ENCODE peak calls at places on chromosome 21, in four cellular contexts. K is stomach, F is ovary, J is tibial nerve. U is an unnamed sample.

GRCh38 chr21:27108228-27108627 is 141.3 kb upstream of the ADAMTS5 start:
- DNase-seq in K (no peak), J (no peak), F (no peak), U (no peak)

GRCh38 chr21:17462276-17462981 is 50.4 kb upstream of the CXADR start:
- DNase-seq in F (no peak), K (peak), J (no peak), U (no peak)

GRCh38 chr21:41664881-41665765 is 101.7 kb downstream of the RIPK4 start:
- DNase-seq in F (no peak), K (no peak), J (peak), U (no peak)

GRCh38 chr21:45892156-45892919 is 89.2 kb upstream of the COL6A1 start:
- DNase-seq in J (no peak), K (no peak), F (no peak), U (no peak)

GRCh38 chr21:45985471-45986315 is 4.1 kb downstream of the COL6A1 start:
- DNase-seq in F (peak), J (no peak), K (no peak), U (peak)

GRCh38 chr21:27418338-27418737 is 451.4 kb upstream of the ADAMTS5 start:
- DNase-seq in J (no peak), F (no peak), K (no peak), U (no peak)

GRCh38 chr21:27157097-27157496 is 190.2 kb upstream of the ADAMTS5 start:
- DNase-seq in J (no peak), F (no peak), K (no peak), U (no peak)

GRCh38 chr21:45724345-45724961 is 80.9 kb downstream of the PCBP3 start:
- DNase-seq in F (no peak), K (no peak), J (no peak), U (peak)

GRCh38 chr21:44428281-44428942 is 26.9 kb upstream of the LRRC3 start:
- DNase-seq in F (no peak), J (no peak), K (peak), U (no peak)

GRCh38 chr21:38042246-38042645 is 126.0 kb upstream of the KCNJ6 start:
- DNase-seq in K (no peak), J (no peak), F (no peak), U (no peak)

GRCh38 chr21:17491716-17492414 is 21.0 kb upstream of the CXADR start:
- DNase-seq in K (no peak), J (peak), F (no peak), U (no peak)

GRCh38 chr21:14562959-14563358 is 16.8 kb upstream of the SAMSN1 start:
- DNase-seq in J (no peak), K (no peak), F (no peak), U (no peak)
- TF ChIP-seq POLR2A in J (no peak), K (no peak), F (no peak), U (no peak)

DNA sequence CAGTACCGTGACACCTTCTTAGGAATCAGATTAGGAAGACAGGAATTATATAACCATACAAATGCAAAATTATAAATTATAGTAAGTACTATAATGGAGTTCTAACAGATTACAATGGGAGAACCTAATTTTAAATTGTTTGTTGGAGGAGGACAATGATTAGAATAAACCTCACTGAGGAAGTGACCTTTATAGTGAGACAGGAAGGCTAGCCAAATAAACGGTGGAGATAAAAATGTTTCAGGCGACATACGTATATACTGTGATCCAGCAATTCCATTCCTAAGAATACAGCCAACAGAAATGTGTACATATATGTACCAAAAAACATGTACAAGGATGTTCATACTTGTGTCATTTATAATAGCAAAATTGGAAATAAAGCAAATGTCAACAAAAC is 15.2 kb downstream of the SYNJ1 start:
- DNase-seq in F (no peak), K (no peak), J (no peak), U (no peak)
- TF ChIP-seq CTCF in F (no peak), K (no peak), J (no peak), U (no peak)

GRCh38 chr21:25569711-25570110 is 37.6 kb downstream of the MRPL39 start:
- DNase-seq in K (no peak), J (no peak), F (no peak), U (no peak)
- TF ChIP-seq POLR2A in K (no peak), J (no peak), F (no peak), U (no peak)

GRCh38 chr21:16084776-16085364 is 355.1 kb downstream of the USP25 start:
- DNase-seq in K (no peak), F (no peak), J (peak), U (peak)

GRCh38 chr21:16081304-16081703 is 351.5 kb downstream of the USP25 start:
- DNase-seq in K (no peak), F (no peak), J (no peak), U (no peak)

GRCh38 chr21:16085436-16085835 is 355.7 kb downstream of the USP25 start:
- DNase-seq in F (no peak), J (no peak), K (no peak), U (no peak)

GRCh38 chr21:16079830-16080229 is 350.0 kb downstream of the USP25 start:
- DNase-seq in F (no peak), J (no peak), K (no peak), U (no peak)

GRCh38 chr21:16082038-16082816 is 352.4 kb downstream of the USP25 start:
- DNase-seq in K (no peak), F (no peak), J (no peak), U (no peak)
- TF ChIP-seq CTCF in K (peak), F (peak), J (peak), U (peak)

DNA sequence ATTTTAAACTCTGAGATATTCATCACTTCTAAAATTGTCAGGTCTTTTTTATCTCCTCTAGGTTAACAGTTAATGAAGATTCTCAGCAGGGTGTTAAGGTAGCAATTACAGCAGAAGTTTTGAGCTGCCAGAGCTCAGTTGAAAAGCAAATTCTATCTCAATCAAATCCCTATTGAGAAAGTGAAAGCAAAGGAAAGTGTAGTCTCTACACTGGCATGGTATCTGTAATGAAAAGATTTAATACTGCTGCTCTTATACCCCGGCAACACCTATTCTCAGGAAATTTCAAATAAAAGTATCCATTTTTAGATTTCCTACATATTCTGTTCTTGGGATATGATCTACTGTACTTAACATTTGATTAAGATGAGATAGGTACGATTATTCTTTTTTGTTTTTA is 913.5 kb downstream of the MRPL39 start:
- DNase-seq in J (no peak), K (no peak), F (no peak), U (no peak)
- TF ChIP-seq POLR2A in J (no peak), K (no peak), F (no peak), U (no peak)

DNA sequence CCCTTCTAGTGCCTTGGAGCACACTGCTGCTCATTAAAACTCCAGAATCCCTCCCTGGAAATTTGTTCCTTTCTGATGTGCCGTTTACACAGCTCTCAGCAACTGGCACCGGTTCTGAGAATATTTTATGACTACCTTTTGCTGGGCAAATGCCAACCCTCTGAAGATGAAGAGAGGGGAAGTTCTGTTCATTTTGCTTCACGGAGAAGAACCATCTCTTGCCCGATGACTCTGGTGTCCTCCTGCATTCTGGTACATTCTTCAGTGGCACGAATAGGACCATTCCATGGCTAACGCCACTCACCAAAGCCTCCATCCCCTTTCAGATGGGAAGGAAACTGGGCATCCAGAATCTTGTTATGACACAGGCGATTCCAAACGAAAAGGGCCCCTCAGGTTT is 96.2 kb upstream of the SIM2 start:
- DNase-seq in J (no peak), F (no peak), K (no peak), U (no peak)
- TF ChIP-seq CTCF in J (no peak), F (no peak), K (no peak), U (no peak)

GRCh38 chr21:42841156-42841915 is 38.0 kb downstream of the WDR4 start:
- DNase-seq in F (no peak), J (no peak), K (no peak), U (no peak)

GRCh38 chr21:42840411-42841155 is 38.8 kb downstream of the WDR4 start:
- DNase-seq in F (no peak), K (no peak), J (no peak), U (peak)

GRCh38 chr21:42836767-42837301 is 42.5 kb downstream of the WDR4 start:
- DNase-seq in J (no peak), F (no peak), K (peak), U (no peak)

GRCh38 chr21:42837421-42838211 is 41.7 kb downstream of the WDR4 start:
- DNase-seq in J (no peak), K (peak), F (no peak), U (peak)

GRCh38 chr21:42839271-42840231 is 39.8 kb downstream of the WDR4 start:
- DNase-seq in F (no peak), K (peak), J (no peak), U (no peak)
- TF ChIP-seq POLR2A in F (no peak), K (no peak), J (no peak), U (no peak)

DNA sequence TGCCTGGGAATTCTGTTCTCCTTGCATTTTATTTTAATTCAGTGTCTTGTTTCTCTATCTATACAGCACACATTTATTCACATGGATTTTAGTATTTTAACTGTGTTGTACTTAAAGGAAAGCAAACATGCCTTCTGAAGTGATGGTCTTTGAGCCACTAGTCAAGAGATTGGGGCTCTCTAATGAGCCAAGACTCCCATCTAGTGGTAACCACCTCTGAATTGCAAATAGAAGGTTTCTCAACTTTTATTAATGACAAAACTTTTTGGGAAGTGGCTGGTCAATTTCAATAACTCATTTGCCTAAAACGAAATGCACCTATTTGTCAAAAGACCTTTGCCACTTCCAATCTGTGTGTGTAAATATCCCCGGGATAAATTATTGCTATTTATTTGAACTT is 199.6 kb downstream of the LTN1 start:
- DNase-seq in F (no peak), K (no peak), J (no peak), U (no peak)
- TF ChIP-seq CTCF in F (no peak), K (peak), J (no peak), U (peak)

DNA sequence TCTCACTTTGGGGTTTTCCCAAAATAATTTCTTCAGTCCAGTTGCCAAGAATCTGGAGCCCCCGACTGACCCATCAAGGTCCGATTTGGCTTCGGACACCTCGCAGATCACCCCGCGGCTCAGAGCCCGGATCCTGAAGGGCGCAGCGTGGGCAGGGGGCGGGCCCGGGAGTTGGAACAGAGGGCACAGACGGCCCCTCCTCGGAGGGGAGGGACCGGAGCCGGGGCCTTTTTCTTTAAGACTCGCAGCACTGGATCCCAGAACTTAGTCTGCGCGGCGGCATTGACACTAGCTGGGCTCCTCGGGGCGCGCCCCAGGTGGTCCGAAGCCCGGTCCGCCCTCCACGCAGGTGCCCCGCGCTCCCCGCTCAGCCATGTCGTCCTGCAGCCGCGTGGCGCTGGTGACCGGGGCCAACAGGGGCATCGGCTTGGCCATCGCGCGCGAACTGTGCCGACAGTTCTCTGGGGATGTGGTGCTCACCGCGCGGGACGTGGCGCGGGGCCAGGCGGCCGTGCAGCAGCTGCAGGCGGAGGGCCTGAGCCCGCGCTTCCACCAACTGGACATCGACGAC is at the start of gene CBR3:
- DNase-seq in J (peak), F (peak), K (peak), U (peak)
- TF ChIP-seq POLR2A in J (no peak), F (no peak), K (no peak), U (no peak)

DNA sequence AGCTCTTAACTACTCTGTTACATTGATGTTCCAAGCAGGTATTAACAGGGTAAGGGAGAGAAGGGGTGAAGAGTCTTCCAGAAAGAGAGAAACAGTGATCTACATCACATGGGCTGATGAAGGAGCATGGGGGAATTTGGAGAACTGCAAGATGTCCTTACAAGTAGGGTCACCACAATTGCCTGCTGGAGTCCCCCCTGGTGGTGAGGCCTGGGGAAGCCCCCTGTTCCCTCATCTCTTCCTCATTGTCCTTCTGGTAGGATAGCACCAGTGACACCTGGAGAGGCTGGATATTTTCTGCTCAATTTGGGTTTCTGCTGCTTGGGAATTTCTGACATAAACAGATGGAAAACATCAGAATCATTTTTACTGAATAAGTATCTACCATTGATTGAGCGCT is 126.6 kb downstream of the RUNX1 start:
- DNase-seq in K (no peak), F (no peak), J (no peak), U (no peak)
- TF ChIP-seq CTCF in K (no peak), F (no peak), J (no peak), U (no peak)